ENCODE peak calls at places on chromosomes 3 and 15, in four cellular contexts. C is kidney, I is tibial artery, G is psoas muscle. H is an unnamed sample.

GRCh38 chr3:116433552-116433951 is 11.7 kb downstream of the LSAMP start:
- DNase-seq in C (no peak), G (no peak), I (no peak), H (no peak)

GRCh38 chr3:38560284-38560683 is 64.1 kb downstream of the EXOG start:
- DNase-seq in G (no peak), C (peak; percentile 45), I (no peak), H (no peak)

GRCh38 chr15:88623061-88623460 is 1.9 kb downstream of the AEN start:
- DNase-seq in G (no peak), I (no peak), C (no peak), H (no peak)

GRCh38 chr15:94674251-94674650 is 442.9 kb downstream of the MCTP2 start:
- DNase-seq in I (no peak), C (no peak), G (no peak), H (no peak)

GRCh38 chr15:40006003-40006402 is 33.0 kb downstream of the SRP14 start:
- DNase-seq in G (no peak), I (no peak), C (no peak), H (no peak)

GRCh38 chr15:52406601-52407000 is 111.0 kb upstream of the MYO5C start:
- DNase-seq in C (no peak), G (no peak), I (no peak), H (no peak)

GRCh38 chr15:82788496-82788895 is 17.4 kb downstream of the FSD2 start:
- DNase-seq in G (no peak), I (no peak), C (no peak), H (no peak)

GRCh38 chr3:192957441-192957951 is 39.8 kb upstream of the MB21D2 start:
- DNase-seq in G (peak; percentile 33), C (no peak), I (peak; percentile 46), H (no peak)

GRCh38 chr15:101029971-101030661 is 111.0 kb downstream of the LRRK1 start:
- DNase-seq in G (no peak), I (peak; percentile 11), C (peak; percentile 46), H (no peak)

GRCh38 chr15:58369261-58369699 is 62.5 kb upstream of the LIPC start:
- DNase-seq in C (no peak), I (no peak), G (no peak), H (no peak)

GRCh38 chr3:165643433-165643824 is 193.8 kb downstream of the BCHE start:
- DNase-seq in G (no peak), I (no peak), C (no peak), H (no peak)

GRCh38 chr3:112002458-112002971 is 3.8 kb downstream of the TAGLN3 start:
- DNase-seq in I (no peak), C (no peak), G (no peak), H (no peak)

GRCh38 chr15:99213187-99213811 is 36.1 kb downstream of the TTC23 start:
- DNase-seq in I (peak; percentile 87), C (peak; percentile 77), G (peak; percentile 81), H (peak; percentile 93)

GRCh38 chr3:155065537-155065936 is 14.6 kb upstream of the MME start:
- DNase-seq in G (peak; percentile 25), I (no peak), C (no peak), H (no peak)

GRCh38 chr3:5891721-5892120 is 704.2 kb downstream of the EDEM1 start:
- DNase-seq in G (no peak), I (no peak), C (no peak), H (no peak)

GRCh38 chr3:195151866-195152526 is 119.0 kb downstream of the XXYLT1 start:
- DNase-seq in C (no peak), I (no peak), G (no peak), H (no peak)

GRCh38 chr3:126136428-126137220 is 43.8 kb downstream of the ALDH1L1 start:
- DNase-seq in C (peak; percentile 41), I (peak; percentile 14), G (peak; percentile 3), H (no peak)

GRCh38 chr3:65633018-65633417 is 405.7 kb downstream of the MAGI1 start:
- DNase-seq in I (no peak), G (no peak), C (no peak), H (no peak)

GRCh38 chr3:159627229-159627628 is 361.4 kb upstream of the IL12A start:
- DNase-seq in I (no peak), C (no peak), G (no peak), H (no peak)

GRCh38 chr3:48077835-48078234 is 61.6 kb upstream of the MAP4 start:
- DNase-seq in G (no peak), C (no peak), I (no peak), H (no peak)

GRCh38 chr3:115784739-115785571 is 161.6 kb downstream of the GAP43 start:
- DNase-seq in C (no peak), G (no peak), I (no peak), H (no peak)

GRCh38 chr15:68695061-68695595 is 116.3 kb downstream of the CORO2B start:
- DNase-seq in G (no peak), I (no peak), C (no peak), H (no peak)

GRCh38 chr15:68427366-68427765 is 4.6 kb downstream of the ITGA11 start:
- DNase-seq in G (no peak), I (no peak), C (peak; percentile 3), H (no peak)

GRCh38 chr3:50408445-50408953 is 49.2 kb upstream of the TMEM115 start:
- DNase-seq in I (no peak), C (no peak), G (no peak), H (no peak)

GRCh38 chr3:108552267-108553159 is 36.7 kb downstream of the CIP2A start:
- DNase-seq in G (no peak), I (no peak), C (no peak), H (no peak)

GRCh38 chr3:44337253-44337652 is 1.3 kb upstream of the TCAIM start:
- DNase-seq in C (no peak), I (no peak), G (no peak), H (no peak)

GRCh38 chr3:170862618-170863374 is 7.2 kb downstream of the RPL22L1 start:
- DNase-seq in I (no peak), C (no peak), G (no peak), H (no peak)

GRCh38 chr3:143608966-143609365 is 239.3 kb downstream of the SLC9A9 start:
- DNase-seq in C (no peak), I (no peak), G (no peak), H (no peak)

GRCh38 chr3:143294183-143294582 is 174.6 kb downstream of the CHST2 start:
- DNase-seq in G (no peak), C (no peak), I (no peak), H (no peak)

GRCh38 chr15:90187257-90187868 is 13.8 kb upstream of the SEMA4B start:
- DNase-seq in I (no peak), C (no peak), G (no peak), H (no peak)

GRCh38 chr3:52153389-52154096 is 680 bp downstream of the POC1A start:
- DNase-seq in I (no peak), G (peak; percentile 25), C (no peak), H (no peak)

GRCh38 chr3:58544546-58544945 is 7.6 kb upstream of the ACOX2 start:
- DNase-seq in I (no peak), G (no peak), C (no peak), H (no peak)

GRCh38 chr3:28241221-28242160 is at the start of gene CMC1:
- DNase-seq in G (peak; percentile 98), C (peak; percentile 99), I (peak; percentile 98), H (peak; percentile 96)
- TF ChIP-seq CTCF in G (no peak), C (no peak), I (no peak), H (no peak)

DNA sequence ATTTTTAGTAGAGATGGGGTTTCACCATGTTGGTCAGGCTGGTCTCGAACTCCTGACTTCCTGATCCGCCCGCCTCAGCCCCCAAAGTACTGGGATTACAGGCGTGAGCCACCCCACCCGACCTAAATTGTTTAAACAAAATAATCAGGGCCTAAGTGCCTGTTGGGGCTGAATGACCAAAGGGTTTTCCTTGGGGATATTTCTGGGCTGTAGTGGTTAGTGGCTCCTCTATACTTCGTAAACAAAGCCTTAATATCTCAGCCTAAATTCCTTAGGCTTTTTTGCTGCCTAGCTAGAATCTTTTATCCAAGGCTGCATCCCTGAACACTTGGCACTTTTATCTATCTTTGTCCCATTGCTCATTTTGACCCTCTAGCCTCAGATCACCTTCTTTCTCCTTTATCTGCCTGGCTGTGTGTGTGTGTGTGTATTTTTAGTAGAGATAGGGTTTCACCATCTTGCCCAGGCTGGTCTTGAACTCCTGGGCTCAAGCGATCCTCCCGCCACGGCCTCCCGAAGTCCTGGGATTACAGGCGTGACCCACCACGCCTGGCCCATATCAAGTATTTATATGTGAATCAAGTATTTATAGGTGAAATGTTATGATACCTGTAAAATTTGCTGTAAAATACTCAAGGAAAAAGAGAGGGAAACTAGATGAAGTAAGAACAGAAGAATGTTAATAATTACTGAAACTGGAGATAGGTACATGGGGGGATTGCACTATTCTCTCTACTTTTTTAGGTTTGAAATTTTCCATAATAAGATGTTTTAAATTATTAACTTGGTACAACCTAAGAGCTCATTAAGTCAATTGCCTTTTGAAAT is 1.8 kb downstream of the NUSAP1 start:
- DNase-seq in C (no peak), G (no peak), I (no peak), H (no peak)
- H3K4me3 ChIP-seq in C (no peak overlapping the region), G (no peak overlapping the region), I (no peak overlapping the region), H (no peak overlapping the region)

GRCh38 chr15:29043731-29044485 is 158.1 kb downstream of the APBA2 start:
- DNase-seq in I (no peak), G (no peak), C (no peak), H (no peak)

GRCh38 chr15:29046281-29046810 is 160.6 kb downstream of the APBA2 start:
- DNase-seq in C (no peak), G (no peak), I (no peak), H (no peak)

GRCh38 chr15:29044506-29044905 is 158.7 kb downstream of the APBA2 start:
- DNase-seq in C (no peak), I (no peak), G (no peak), H (no peak)

GRCh38 chr15:29046946-29047345 is 161.2 kb downstream of the APBA2 start:
- DNase-seq in G (no peak), I (no peak), C (no peak), H (no peak)

DNA sequence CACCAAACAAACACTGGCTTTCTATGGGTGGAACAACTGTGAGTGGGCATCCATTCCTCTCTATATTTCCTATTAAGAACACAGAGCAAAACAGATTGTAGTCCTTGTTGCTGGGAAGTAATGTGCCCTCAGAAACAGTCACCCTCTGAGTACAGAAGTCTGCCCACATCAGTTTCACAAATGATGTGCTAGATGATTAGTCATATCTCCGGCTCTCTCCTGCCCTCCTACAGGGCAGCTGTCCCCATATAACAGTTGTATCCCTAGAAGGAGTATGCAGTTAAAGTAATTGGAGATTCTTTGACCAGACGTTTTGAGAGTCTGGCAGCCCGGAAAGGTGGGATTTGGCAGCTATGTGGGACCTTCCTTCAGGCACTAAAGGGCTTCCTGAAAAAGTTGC is 159.9 kb downstream of the APBA2 start:
- DNase-seq in C (no peak), I (no peak), G (no peak), H (no peak)
- TF ChIP-seq CTCF in C (no peak), I (no peak), G (no peak), H (no peak)

GRCh38 chr3:42501681-42502428 is 588 bp upstream of the VIPR1 start:
- DNase-seq in G (peak; percentile 51), I (peak; percentile 63), C (peak; percentile 85), H (no peak)
- H3K4me3 ChIP-seq in G (peak overlapping the region; percentile 61), I (peak overlapping the region; percentile 68), C (peak overlapping the region; percentile 67), H (peak overlapping the region; percentile 28)

H was measured in tibial nerve.